ENCODE peak calls at places on chromosomes 13 and 19, in eight cellular contexts. U is omental fat pad, S is fibroblast of pulmonary artery, D is thoracic aorta, R is heart right ventricle, Z is colonic mucosa, G is HL-60, P is BE2C. V is an unnamed sample.

GRCh38 chr13:21668665-21669599 is 1.9 kb upstream of the FGF9 start:
- DNase-seq in U (no peak), S (peak; percentile 21), D (no peak), R (no peak), Z (peak; percentile 51), G (no peak), P (no peak), V (peak; percentile 31)

GRCh38 chr13:99689955-99690354 is 188.7 kb downstream of the TM9SF2 start:
- DNase-seq in U (no peak), S (no peak), D (no peak), R (no peak), Z (no peak), G (no peak), P (no peak), V (no peak)

GRCh38 chr13:114019367-114019766 is 45.5 kb upstream of the C13orf46 start:
- DNase-seq in U (no peak), S (no peak), D (no peak), R (no peak), Z (no peak), G (no peak), P (peak; percentile 63), V (no peak)

GRCh38 chr13:24997367-24997967 is 98.5 kb upstream of the PABPC3 start:
- DNase-seq in U (no peak), S (peak; percentile 51), D (no peak), R (no peak), Z (peak; percentile 45), G (no peak), P (peak; percentile 29), V (no peak)

GRCh38 chr19:29372461-29372860 is 153.3 kb upstream of the VSTM2B start:
- DNase-seq in U (no peak), S (no peak), D (no peak), R (no peak), Z (no peak), G (no peak), P (no peak), V (no peak)

GRCh38 chr13:29947839-29948238 is 97.4 kb upstream of the UBL3 start:
- DNase-seq in U (no peak), S (no peak), D (no peak), R (no peak), Z (no peak), G (no peak), P (no peak), V (no peak)

GRCh38 chr13:105655046-105655445 is 880.4 kb downstream of the EFNB2 start:
- DNase-seq in U (no peak), S (peak; percentile 80), D (no peak), R (no peak), Z (no peak), G (no peak), P (no peak), V (no peak)

GRCh38 chr13:98613591-98613990 is 36.7 kb upstream of the STK24 start:
- DNase-seq in U (no peak), S (no peak), D (no peak), R (no peak), Z (no peak), G (no peak), P (no peak), V (no peak)

GRCh38 chr19:56111601-56112312 is 9.3 kb downstream of the ZNF787 start:
- DNase-seq in U (no peak), S (no peak), D (no peak), R (peak; percentile 44), Z (peak; percentile 81), G (peak; percentile 80), P (no peak), V (no peak)

GRCh38 chr13:113170503-113170902 is 12.1 kb downstream of the PROZ start:
- DNase-seq in U (no peak), S (no peak), D (no peak), R (no peak), Z (no peak), G (no peak), P (no peak), V (no peak)

GRCh38 chr13:34108396-34108795 is 290.4 kb downstream of the RFC3 start:
- DNase-seq in U (no peak), S (peak; percentile 8), D (no peak), R (no peak), Z (no peak), G (no peak), P (no peak), V (no peak)

GRCh38 chr13:111850976-111851375 is 216.0 kb upstream of the SOX1 start:
- DNase-seq in U (no peak), S (no peak), D (no peak), R (no peak), Z (no peak), G (no peak), P (no peak), V (no peak)

GRCh38 chr19:48501961-48502719 is 9.5 kb downstream of the LMTK3 start:
- DNase-seq in U (peak; percentile 42), S (peak; percentile 45), D (no peak), R (no peak), Z (peak; percentile 89), G (peak; percentile 82), P (peak; percentile 77), V (peak; percentile 91)

GRCh38 chr19:58196911-58197616 is 14.2 kb downstream of the ZNF274 start:
- DNase-seq in U (no peak), S (peak; percentile 43), D (no peak), R (no peak), Z (no peak), G (peak; percentile 40), P (no peak), V (no peak)

GRCh38 chr19:43499042-43499441 is 5.5 kb downstream of the PHLDB3 start:
- DNase-seq in U (no peak), S (no peak), D (no peak), R (no peak), Z (no peak), G (no peak), P (no peak), V (no peak)

GRCh38 chr13:41905600-41906254 is 55.2 kb downstream of the VWA8 start:
- DNase-seq in U (no peak), S (peak; percentile 59), D (no peak), R (no peak), Z (no peak), G (no peak), P (no peak), V (no peak)

GRCh38 chr19:7394728-7395359 is 46.1 kb downstream of the ARHGEF18 start:
- DNase-seq in U (peak; percentile 67), S (peak; percentile 90), D (peak; percentile 45), R (peak; percentile 93), Z (peak; percentile 93), G (peak; percentile 80), P (peak; percentile 90), V (peak; percentile 94)
- TF ChIP-seq CTCF in U (no peak), S (no peak), D (no peak), R (no peak), Z (no peak), G (no peak), P (no peak), V (peak; percentile 18)

GRCh38 chr19:11887618-11888531 is at the start of gene ZNF69:
- DNase-seq in U (peak; percentile 87), S (peak; percentile 62), D (peak; percentile 51), R (peak; percentile 90), Z (peak; percentile 98), G (no peak), P (peak; percentile 91), V (peak; percentile 92)
- TF ChIP-seq CTCF in U (no peak), S (peak; percentile 12), D (no peak), R (no peak), Z (peak; percentile 18), G (no peak), P (peak; percentile 34), V (peak; percentile 48)

GRCh38 chr19:47275866-47276461 is 1.3 kb downstream of the INAFM1 start:
- DNase-seq in U (no peak), S (peak; percentile 70), D (no peak), R (peak; percentile 63), Z (no peak), G (no peak), P (peak; percentile 35), V (no peak)

GRCh38 chr19:47284324-47284899 is 9.7 kb downstream of the INAFM1 start:
- DNase-seq in U (no peak), S (peak; percentile 81), D (no peak), R (no peak), Z (peak; percentile 62), G (peak; percentile 55), P (peak; percentile 67), V (peak; percentile 31)

GRCh38 chr19:47274891-47275865 is 493 bp downstream of the INAFM1 start:
- DNase-seq in U (no peak), S (peak; percentile 16), D (no peak), R (peak; percentile 42), Z (no peak), G (no peak), P (peak; percentile 43), V (no peak)

GRCh38 chr19:47283405-47284059 is 8.8 kb downstream of the INAFM1 start:
- DNase-seq in U (no peak), S (no peak), D (no peak), R (no peak), Z (no peak), G (no peak), P (no peak), V (no peak)

DNA sequence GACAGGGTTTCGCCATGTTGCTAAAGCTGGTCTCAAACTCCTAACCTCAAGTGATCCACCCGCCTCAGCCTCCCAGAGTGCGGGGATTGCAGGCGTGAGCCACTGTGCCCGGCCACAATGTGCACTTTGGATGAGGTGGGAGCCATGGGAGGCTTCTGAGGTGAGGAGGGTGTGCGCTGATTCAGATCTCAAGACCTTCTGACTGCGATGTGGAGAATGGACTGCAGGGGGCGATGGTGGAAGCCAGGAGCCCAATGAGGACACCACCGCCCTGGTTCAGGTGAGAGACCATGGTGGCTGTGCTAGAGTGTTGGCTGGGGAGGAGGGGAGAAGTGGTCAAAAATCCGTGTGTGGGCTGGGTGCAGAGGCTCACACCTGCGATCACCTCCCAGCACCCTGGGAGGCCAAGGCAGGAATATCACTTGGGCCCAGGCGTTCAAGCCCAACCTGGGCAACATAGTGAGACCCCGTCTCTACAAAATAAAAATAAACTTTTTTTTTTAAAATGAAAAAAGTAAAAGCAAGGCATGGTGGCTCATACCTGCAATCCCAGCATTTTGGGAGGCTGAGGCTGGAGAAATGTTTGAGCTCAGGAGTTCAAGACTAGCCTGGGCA is 5.6 kb downstream of the INAFM1 start:
- DNase-seq in U (no peak), S (peak; percentile 25), D (no peak), R (no peak), Z (no peak), G (no peak), P (peak; percentile 51), V (no peak)
- TF ChIP-seq CTCF in U (no peak), S (peak; percentile 57), D (no peak), R (peak; percentile 21), Z (peak; percentile 23), G (peak; percentile 2), P (peak; percentile 52), V (peak; percentile 45)

DNA sequence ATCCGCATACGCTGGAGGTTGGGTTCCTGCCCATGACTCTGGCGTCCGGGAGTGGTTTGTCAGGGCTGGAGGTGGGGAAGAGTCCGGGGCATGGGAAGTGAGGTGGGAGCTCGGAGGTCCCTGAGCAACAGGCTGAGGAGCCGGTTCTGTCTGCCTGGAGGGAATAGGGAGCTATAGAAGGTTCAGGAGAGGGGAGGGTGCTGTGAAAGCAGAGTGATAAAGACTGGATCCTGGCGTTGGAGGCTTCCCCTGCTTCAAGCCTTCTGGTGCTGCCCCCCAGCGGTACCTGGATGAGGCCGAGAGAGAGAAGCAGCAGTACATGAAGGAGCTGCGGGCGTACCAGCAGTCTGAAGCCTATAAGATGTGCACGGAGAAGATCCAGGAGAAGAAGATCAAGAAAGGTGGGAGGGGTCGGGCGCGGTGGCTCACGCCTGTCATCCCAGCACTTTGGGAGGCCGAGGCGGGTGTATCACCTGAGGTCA is 2.6 kb downstream of the HMG20B start:
- DNase-seq in U (no peak), S (peak; percentile 39), D (no peak), R (no peak), Z (peak; percentile 28), G (no peak), P (no peak), V (no peak)
- TF ChIP-seq CTCF in U (no peak), S (peak; percentile 20), D (no peak), R (no peak), Z (no peak), G (peak; percentile 27), P (peak; percentile 19), V (peak; percentile 48)